ENCODE peak calls at places on chromosomes 12 and 14, in eight cellular contexts. Q, T, S, C, B, D, X and U are unnamed samples.
A peak's percentile ranks its signal among the peaks of the same experiment; 100 is the strongest.

GRCh38 chr14:87888136-87888999 is 104.6 kb downstream of the GALC start:
- DNase-seq in Q (peak; percentile 89), T (peak; percentile 31), S (peak; percentile 5), C (no peak), B (no peak), D (no peak), X (peak; percentile 82), U (no peak)

GRCh38 chr14:24430682-24431568 is 1.2 kb downstream of the KHNYN start:
- DNase-seq in Q (peak; percentile 73), T (peak; percentile 28), S (peak; percentile 61), C (no peak), B (no peak), D (peak; percentile 59), X (peak; percentile 56), U (peak; percentile 58)

GRCh38 chr14:95218472-95219193 is 61.3 kb upstream of the DICER1 start:
- DNase-seq in Q (no peak), T (no peak), S (no peak), C (no peak), B (no peak), D (no peak), X (peak; percentile 15), U (no peak)

GRCh38 chr12:96986883-96987523 is 79.9 kb downstream of the NEDD1 start:
- DNase-seq in Q (peak; percentile 74), T (peak; percentile 59), S (peak; percentile 39), C (no peak), B (no peak), D (peak; percentile 7), X (peak; percentile 78), U (no peak)

GRCh38 chr14:55054098-55054497 is 2.7 kb downstream of the MAPK1IP1L start:
- DNase-seq in Q (no peak), T (no peak), S (no peak), C (no peak), B (no peak), D (no peak), X (peak; percentile 56), U (no peak)

GRCh38 chr14:97410667-97411286 is 613.6 kb downstream of the VRK1 start:
- DNase-seq in Q (no peak), T (peak; percentile 35), S (no peak), C (no peak), B (no peak), D (no peak), X (peak; percentile 36), U (no peak)

GRCh38 chr12:67471810-67472209 is 176.7 kb upstream of the DYRK2 start:
- DNase-seq in Q (no peak), T (no peak), S (no peak), C (no peak), B (no peak), D (no peak), X (no peak), U (no peak)

GRCh38 chr12:8603858-8604257 is 8.8 kb downstream of the AICDA start:
- DNase-seq in Q (no peak), T (no peak), S (no peak), C (no peak), B (no peak), D (no peak), X (peak; percentile 51), U (no peak)

GRCh38 chr14:20412422-20412821 is 879 bp downstream of the TEP1 start:
- DNase-seq in Q (peak; percentile 65), T (no peak), S (peak; percentile 14), C (no peak), B (no peak), D (no peak), X (peak; percentile 16), U (peak; percentile 4)

GRCh38 chr14:91350483-91350812 is 67.2 kb downstream of the CCDC88C start:
- DNase-seq in Q (no peak), T (no peak), S (no peak), C (no peak), B (no peak), D (no peak), X (no peak), U (no peak)

GRCh38 chr12:93521225-93521854 is 51.1 kb upstream of the SOCS2 start:
- DNase-seq in Q (no peak), T (no peak), S (peak; percentile 58), C (no peak), B (peak; percentile 30), D (peak; percentile 19), X (peak; percentile 11), U (no peak)

GRCh38 chr12:79691299-79692248 is 810 bp upstream of the PAWR start:
- DNase-seq in Q (no peak), T (peak; percentile 83), S (peak; percentile 79), C (peak; percentile 78), B (peak; percentile 95), D (peak; percentile 93), X (no peak), U (peak; percentile 94)

GRCh38 chr12:52082988-52083637 is 3.6 kb downstream of the SMIM41 start:
- DNase-seq in Q (peak; percentile 84), T (peak; percentile 65), S (peak; percentile 73), C (no peak), B (peak; percentile 34), D (peak; percentile 71), X (peak; percentile 78), U (no peak)

GRCh38 chr14:35809597-35809996 is 502 bp upstream of the RALGAPA1 start:
- DNase-seq in Q (no peak), T (no peak), S (no peak), C (no peak), B (no peak), D (no peak), X (no peak), U (no peak)

GRCh38 chr14:31229638-31230229 is 22.1 kb upstream of the HECTD1 start:
- DNase-seq in Q (no peak), T (peak; percentile 99), S (peak; percentile 100), C (peak; percentile 98), B (peak; percentile 91), D (peak; percentile 98), X (peak; percentile 51), U (peak; percentile 97)

DNA sequence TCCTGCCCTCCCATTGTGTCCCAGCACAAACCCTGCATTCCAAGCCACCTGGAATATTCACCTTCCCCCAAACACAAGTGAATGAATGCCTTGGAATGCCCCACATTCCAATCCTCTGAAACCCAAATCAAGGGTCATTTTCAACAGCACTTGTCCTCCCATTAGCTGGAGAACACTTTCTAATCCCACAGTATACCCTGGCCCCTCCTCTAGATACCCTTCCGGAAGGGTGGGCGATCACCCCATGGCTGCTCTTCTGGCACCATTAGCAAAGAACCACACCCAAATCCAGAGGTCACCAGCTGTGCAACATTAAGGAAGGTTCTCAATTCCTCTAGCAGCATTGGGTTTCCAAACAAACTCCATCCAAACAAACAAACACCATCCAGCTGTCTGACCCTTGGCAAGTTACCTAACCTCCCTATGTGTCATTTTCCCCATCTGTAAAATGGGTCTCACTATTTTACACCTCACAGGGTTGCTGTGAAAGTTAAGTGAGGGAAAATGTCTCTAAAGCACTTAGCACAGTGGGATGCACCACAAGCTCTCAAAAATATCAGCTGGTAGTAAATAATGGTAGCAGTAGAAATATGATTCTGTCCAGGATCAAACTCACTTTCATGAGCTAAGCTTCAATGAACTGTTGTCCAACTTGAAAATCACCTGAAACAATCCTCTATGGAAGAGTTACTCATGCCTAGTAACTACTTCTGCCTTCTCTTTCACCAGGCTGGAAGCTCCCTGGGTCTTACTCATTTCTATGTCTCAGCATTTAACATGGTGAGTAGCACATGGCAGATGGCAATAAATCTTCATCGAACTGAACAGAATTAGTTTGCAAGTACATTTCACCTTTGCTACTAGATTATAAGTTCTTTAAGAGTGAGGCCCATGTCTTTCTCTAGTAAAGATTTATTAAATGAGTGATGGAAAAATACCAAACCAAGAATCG is 5.3 kb downstream of the NUAK1 start:
- DNase-seq in Q (no peak), T (peak; percentile 91), S (no peak), C (peak; percentile 83), B (peak; percentile 70), D (peak; percentile 54), X (peak; percentile 92), U (peak; percentile 89)
- H3K4me1 ChIP-seq in Q (peaks cover 3% of the 10 kb centered on the region), T (peaks cover 56% of the 10 kb centered on the region), S (peaks cover 28% of the 10 kb centered on the region), C (peaks cover 71% of the 10 kb centered on the region), B (peaks cover 58% of the 10 kb centered on the region), D (peaks cover 25% of the 10 kb centered on the region), X (peaks cover 82% of the 10 kb centered on the region), U (peaks cover 57% of the 10 kb centered on the region)

GRCh38 chr12:4282103-4282891 is 8.7 kb downstream of the CCND2 start:
- DNase-seq in Q (no peak), T (no peak), S (no peak), C (no peak), B (no peak), D (no peak), X (no peak), U (no peak)
- H4K20me1 ChIP-seq in Q (no peaks in the 10 kb centered on the region), T (no peaks in the 10 kb centered on the region), S (no peaks in the 10 kb centered on the region), C (no peaks in the 10 kb centered on the region), B (peaks cover 30% of the 10 kb centered on the region), D (no peaks in the 10 kb centered on the region), X (peaks cover 69% of the 10 kb centered on the region), U (no peaks in the 10 kb centered on the region)

GRCh38 chr12:6915789-6916285 is 1.5 kb downstream of the ENO2 start:
- DNase-seq in Q (peak; percentile 34), T (no peak), S (no peak), C (no peak), B (no peak), D (no peak), X (no peak), U (no peak)

GRCh38 chr12:6919588-6919987 is 5.2 kb downstream of the ENO2 start:
- DNase-seq in Q (peak; percentile 41), T (no peak), S (no peak), C (no peak), B (no peak), D (no peak), X (no peak), U (peak; percentile 85)

GRCh38 chr12:6916426-6917200 is 2.2 kb downstream of the ENO2 start:
- DNase-seq in Q (peak; percentile 33), T (no peak), S (no peak), C (no peak), B (no peak), D (no peak), X (no peak), U (no peak)

GRCh38 chr12:6915023-6915788 is 826 bp downstream of the ENO2 start:
- DNase-seq in Q (peak; percentile 50), T (no peak), S (no peak), C (no peak), B (no peak), D (no peak), X (peak; percentile 87), U (no peak)

DNA sequence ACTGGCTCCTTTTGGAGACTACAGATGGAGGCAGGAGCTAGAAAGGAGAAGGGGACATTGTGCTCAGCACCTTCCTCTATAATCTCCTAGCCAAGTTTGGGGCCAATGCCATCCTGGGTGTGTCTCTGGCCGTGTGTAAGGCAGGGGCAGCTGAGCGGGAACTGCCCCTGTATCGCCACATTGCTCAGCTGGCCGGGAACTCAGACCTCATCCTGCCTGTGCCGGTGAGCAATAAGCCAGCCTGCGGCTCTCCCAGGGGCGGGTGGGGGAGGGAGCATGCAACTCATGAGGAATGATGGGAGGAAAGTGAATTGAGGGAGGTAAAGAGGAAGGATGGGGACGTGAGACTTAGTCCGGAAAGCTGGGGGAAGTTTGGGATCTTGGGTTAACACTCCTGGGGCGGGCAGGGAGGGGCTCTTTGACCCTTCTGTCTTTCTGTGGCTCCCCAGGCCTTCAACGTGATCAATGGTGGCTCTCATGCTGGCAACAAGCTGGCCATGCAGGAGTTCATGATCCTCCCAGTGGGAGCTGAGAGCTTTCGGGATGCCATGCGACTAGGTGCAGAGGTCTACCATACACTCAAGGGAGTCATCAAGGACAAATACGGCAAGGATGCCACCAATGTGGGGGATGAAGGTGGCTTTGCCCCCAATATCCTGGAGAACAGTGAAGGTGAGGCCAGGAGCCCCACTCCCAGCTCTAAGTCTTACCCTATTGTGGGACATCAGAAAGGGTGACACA is 3.3 kb downstream of the ENO2 start:
- DNase-seq in Q (peak; percentile 32), T (no peak), S (no peak), C (no peak), B (peak; percentile 57), D (peak; percentile 65), X (peak; percentile 14), U (no peak)
- H3K27ac ChIP-seq in Q (no peak overlapping the region), T (no peak overlapping the region), S (no peak overlapping the region), C (no peak overlapping the region), B (peak overlapping the region; percentile 19), D (no peak overlapping the region), X (no peak overlapping the region), U (no peak overlapping the region)

GRCh38 chr12:12290206-12290605 is 23.4 kb upstream of the LRP6 start:
- DNase-seq in Q (no peak), T (no peak), S (no peak), C (no peak), B (no peak), D (no peak), X (no peak), U (no peak)
- H3K4me1 ChIP-seq in Q (no peaks in the 10 kb centered on the region), T (no peaks in the 10 kb centered on the region), S (peaks cover 2% of the 10 kb centered on the region), C (no peaks in the 10 kb centered on the region), B (peaks cover 5% of the 10 kb centered on the region), D (peaks cover 5% of the 10 kb centered on the region), X (peaks cover 20% of the 10 kb centered on the region), U (no peaks in the 10 kb centered on the region)